ENCODE peak calls at places on chromosomes 7 and 10, in four cellular contexts. One of them, this sample, is unnamed. For H3K4me1, the result is how much of the 10 kb centered on the place peaks cover.

GRCh38 chr7:12564996-12565764 is 5.3 kb upstream of the SCIN start:
- DNase-seq in H1: no peak
- DNase-seq in K562: no peak
- DNase-seq in HCT116: no peak
- DNase-seq in this sample: no peak

GRCh38 chr10:14815681-14816080 is 22.2 kb downstream of the CDNF start:
- DNase-seq in K562: no peak
- DNase-seq in HCT116: no peak
- DNase-seq in H1: no peak
- DNase-seq in this sample: no peak

GRCh38 chr10:110459600-110459999 is 38.1 kb upstream of the DUSP5 start:
- DNase-seq in HCT116: no peak
- DNase-seq in K562: no peak
- DNase-seq in H1: no peak
- DNase-seq in this sample: no peak

GRCh38 chr7:159017210-159017609 is 127.5 kb downstream of the VIPR2 start:
- DNase-seq in K562: no peak
- DNase-seq in H1: no peak
- DNase-seq in HCT116: no peak
- DNase-seq in this sample: no peak

GRCh38 chr10:86733260-86733671 is 23.2 kb upstream of the BMPR1A start:
- DNase-seq in K562: no peak
- DNase-seq in H1: no peak
- DNase-seq in HCT116: no peak
- DNase-seq in this sample: no peak

GRCh38 chr10:45154481-45154880 is 153.8 kb downstream of the ZNF22 start:
- DNase-seq in H1: no peak
- DNase-seq in HCT116: no peak
- DNase-seq in K562: no peak
- DNase-seq in this sample: no peak

GRCh38 chr10:8042032-8042863 is 12.2 kb upstream of the GATA3 start:
- DNase-seq in HCT116: no peak
- DNase-seq in K562: no peak
- DNase-seq in H1: no peak
- DNase-seq in this sample: no peak

GRCh38 chr7:158487546-158488224 is 99.9 kb downstream of the PTPRN2 start:
- DNase-seq in K562: no peak
- DNase-seq in HCT116: no peak
- DNase-seq in H1: no peak
- DNase-seq in this sample: no peak

GRCh38 chr7:129367700-129368388 is 66.4 kb upstream of the STRIP2 start:
- DNase-seq in K562: peak
- DNase-seq in H1: peak
- DNase-seq in HCT116: peak
- DNase-seq in this sample: peak

GRCh38 chr7:157124655-157125054 is 14.1 kb upstream of the UBE3C start:
- DNase-seq in K562: peak
- DNase-seq in HCT116: no peak
- DNase-seq in H1: no peak
- DNase-seq in this sample: no peak

GRCh38 chr7:20798694-20799121 is 12.0 kb upstream of the SP8 start:
- DNase-seq in H1: no peak
- DNase-seq in HCT116: no peak
- DNase-seq in K562: no peak
- DNase-seq in this sample: no peak

GRCh38 chr7:95867309-95867708 is 95.0 kb downstream of the DYNC1I1 start:
- DNase-seq in HCT116: no peak
- DNase-seq in K562: no peak
- DNase-seq in H1: no peak
- DNase-seq in this sample: no peak

GRCh38 chr7:151495360-151495759 is 24.3 kb downstream of the RHEB start:
- DNase-seq in HCT116: no peak
- DNase-seq in H1: no peak
- DNase-seq in K562: no peak
- DNase-seq in this sample: no peak

GRCh38 chr10:126840736-126841135 is 64.5 kb upstream of the DOCK1 start:
- DNase-seq in H1: no peak
- DNase-seq in HCT116: no peak
- DNase-seq in K562: no peak
- DNase-seq in this sample: no peak

GRCh38 chr7:73707045-73707631 is 12.3 kb downstream of the STX1A start:
- DNase-seq in HCT116: peak
- DNase-seq in K562: no peak
- DNase-seq in H1: no peak
- DNase-seq in this sample: no peak

GRCh38 chr10:33117816-33118215 is 159.8 kb upstream of the ITGB1 start:
- DNase-seq in K562: no peak
- DNase-seq in H1: no peak
- DNase-seq in HCT116: no peak
- DNase-seq in this sample: no peak

GRCh38 chr7:90648834-90649233 is 52.7 kb downstream of the CDK14 start:
- DNase-seq in HCT116: no peak
- DNase-seq in K562: no peak
- DNase-seq in H1: no peak
- DNase-seq in this sample: no peak

GRCh38 chr10:110420401-110421193 is 77.1 kb upstream of the DUSP5 start:
- DNase-seq in K562: no peak
- DNase-seq in H1: no peak
- DNase-seq in HCT116: no peak
- DNase-seq in this sample: no peak

GRCh38 chr10:36802523-36803153 is 322.8 kb upstream of the ANKRD30A start:
- DNase-seq in H1: no peak
- DNase-seq in K562: no peak
- DNase-seq in HCT116: no peak
- DNase-seq in this sample: no peak

GRCh38 chr10:77715081-77715480 is 77.5 kb upstream of the KCNMA1 start:
- DNase-seq in H1: no peak
- DNase-seq in K562: peak
- DNase-seq in HCT116: peak
- DNase-seq in this sample: no peak

GRCh38 chr7:13551503-13551902 is 438.0 kb downstream of the ETV1 start:
- DNase-seq in HCT116: no peak
- DNase-seq in H1: no peak
- DNase-seq in K562: no peak
- DNase-seq in this sample: no peak

GRCh38 chr10:132979491-132980425 is 37.4 kb upstream of the CFAP46 start:
- DNase-seq in H1: no peak
- DNase-seq in K562: no peak
- DNase-seq in HCT116: no peak
- DNase-seq in this sample: no peak

GRCh38 chr10:132547421-132547861 is 9.9 kb downstream of the INPP5A start:
- DNase-seq in K562: no peak
- DNase-seq in H1: no peak
- DNase-seq in HCT116: no peak
- DNase-seq in this sample: no peak

GRCh38 chr7:106257752-106258151 is 27.0 kb downstream of the NAMPT start:
- DNase-seq in HCT116: no peak
- DNase-seq in K562: no peak
- DNase-seq in H1: no peak
- DNase-seq in this sample: no peak

GRCh38 chr7:151705744-151706567 is 171.0 kb downstream of the PRKAG2 start:
- DNase-seq in HCT116: peak
- DNase-seq in K562: peak
- DNase-seq in H1: no peak
- DNase-seq in this sample: no peak

GRCh38 chr7:67788689-67789088 is 792.1 kb downstream of the TYW1 start:
- DNase-seq in HCT116: no peak
- DNase-seq in K562: peak
- DNase-seq in H1: peak
- DNase-seq in this sample: no peak

GRCh38 chr10:118734477-118734876 is 20.3 kb downstream of the CACUL1 start:
- DNase-seq in K562: no peak
- DNase-seq in HCT116: no peak
- DNase-seq in H1: no peak
- DNase-seq in this sample: no peak
- H3K4me1 ChIP-seq in K562: under half
- H3K4me1 ChIP-seq in HCT116: under half
- H3K4me1 ChIP-seq in H1: under half
- H3K4me1 ChIP-seq in this sample: under half

GRCh38 chr10:91493313-91493712 is 83.2 kb downstream of the HECTD2 start:
- DNase-seq in K562: no peak
- DNase-seq in H1: no peak
- DNase-seq in HCT116: peak
- DNase-seq in this sample: no peak
- TF ChIP-seq ZNF274 in K562: no peak
- TF ChIP-seq ZNF274 in H1: no peak
- TF ChIP-seq ZNF274 in HCT116: no peak
- TF ChIP-seq ZNF274 in this sample: no peak

GRCh38 chr10:102630663-102631062 is 13.6 kb upstream of the TRIM8 start:
- DNase-seq in HCT116: no peak
- DNase-seq in K562: no peak
- DNase-seq in H1: no peak
- DNase-seq in this sample: no peak

GRCh38 chr10:102627446-102628293 is 16.6 kb upstream of the TRIM8 start:
- DNase-seq in H1: peak
- DNase-seq in HCT116: no peak
- DNase-seq in K562: no peak
- DNase-seq in this sample: peak

GRCh38 chr10:102627141-102627445 is 17.2 kb upstream of the TRIM8 start:
- DNase-seq in K562: no peak
- DNase-seq in HCT116: no peak
- DNase-seq in H1: no peak
- DNase-seq in this sample: no peak

GRCh38 chr10:102629661-102630614 is 14.3 kb upstream of the TRIM8 start:
- DNase-seq in H1: peak
- DNase-seq in K562: no peak
- DNase-seq in HCT116: no peak
- DNase-seq in this sample: peak

DNA sequence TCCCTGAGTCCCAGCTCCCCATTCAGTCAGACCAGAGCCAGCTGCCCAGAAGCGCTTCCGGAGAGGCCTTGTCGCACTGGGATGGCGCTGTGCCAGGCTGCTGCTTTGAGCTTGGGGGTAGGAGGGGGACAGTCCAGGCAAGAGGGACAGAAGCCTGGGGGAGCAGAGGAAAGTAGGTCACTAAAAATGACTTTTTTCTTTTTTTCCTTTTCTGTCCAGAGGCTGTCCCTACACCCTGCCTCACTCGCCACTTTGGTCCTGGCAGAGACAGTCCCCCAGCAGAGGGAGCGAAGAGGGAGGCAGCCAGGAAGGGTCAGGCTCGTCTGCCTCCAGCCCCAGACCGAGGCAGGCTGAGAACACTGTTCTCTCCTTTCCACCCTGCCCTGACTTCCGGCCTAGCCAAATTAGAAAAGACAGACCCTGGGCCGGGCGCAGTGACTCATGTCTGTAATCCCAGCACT is 15.8 kb upstream of the TRIM8 start:
- DNase-seq in K562: no peak
- DNase-seq in HCT116: no peak
- DNase-seq in H1: no peak
- DNase-seq in this sample: no peak
- H3K4me1 ChIP-seq in K562: under half
- H3K4me1 ChIP-seq in HCT116: half or more
- H3K4me1 ChIP-seq in H1: half or more
- H3K4me1 ChIP-seq in this sample: under half

GRCh38 chr7:138753611-138754010 is 44.2 kb upstream of the TMEM213 start:
- DNase-seq in H1: no peak
- DNase-seq in HCT116: no peak
- DNase-seq in K562: no peak
- DNase-seq in this sample: no peak

GRCh38 chr7:138752568-138753518 is 45.0 kb upstream of the TMEM213 start:
- DNase-seq in HCT116: peak
- DNase-seq in H1: no peak
- DNase-seq in K562: no peak
- DNase-seq in this sample: no peak

GRCh38 chr7:138755331-138755747 is 42.5 kb upstream of the TMEM213 start:
- DNase-seq in HCT116: no peak
- DNase-seq in H1: no peak
- DNase-seq in K562: no peak
- DNase-seq in this sample: no peak

GRCh38 chr7:138756591-138757222 is 41.1 kb upstream of the TMEM213 start:
- DNase-seq in HCT116: no peak
- DNase-seq in K562: no peak
- DNase-seq in H1: no peak
- DNase-seq in this sample: no peak

DNA sequence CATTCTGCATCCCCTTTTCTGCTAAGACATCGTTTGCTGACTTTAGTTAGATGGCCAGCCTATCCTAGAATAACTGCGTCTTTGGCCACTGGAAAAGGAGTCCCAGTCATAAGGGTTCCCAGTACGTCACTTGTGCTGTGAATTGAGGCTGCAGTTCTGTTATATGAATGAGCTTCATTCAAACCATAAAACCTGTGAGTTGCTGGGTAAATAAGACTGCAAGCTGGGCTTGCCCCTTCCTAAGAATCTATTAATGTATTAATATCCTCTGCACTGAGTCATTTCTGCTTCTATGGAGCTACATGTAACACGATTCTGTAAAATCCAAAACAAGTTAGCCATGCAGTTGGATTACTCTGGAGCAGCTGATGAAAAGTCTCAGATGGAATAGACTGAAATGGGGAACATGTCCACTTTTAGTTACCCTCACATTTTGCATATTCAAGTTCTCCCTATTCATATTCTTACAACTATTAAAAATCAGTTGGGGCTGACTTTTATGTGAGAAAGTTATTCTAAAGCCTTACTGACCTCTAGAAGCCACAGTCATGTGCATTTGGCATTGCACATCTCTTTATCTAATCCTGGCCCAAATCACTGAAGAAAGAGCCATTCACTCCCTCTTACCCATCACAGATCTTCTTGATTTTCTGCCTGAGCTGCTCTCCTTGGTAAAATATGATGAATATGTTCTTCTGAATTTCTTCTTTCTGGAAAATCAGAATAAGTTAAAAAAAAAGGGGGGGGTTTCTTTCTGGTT is 41.8 kb upstream of the TMEM213 start:
- DNase-seq in K562: no peak
- DNase-seq in H1: no peak
- DNase-seq in HCT116: no peak
- DNase-seq in this sample: no peak
- TF ChIP-seq ZNF274 in K562: no peak
- TF ChIP-seq ZNF274 in H1: no peak
- TF ChIP-seq ZNF274 in HCT116: no peak
- TF ChIP-seq ZNF274 in this sample: no peak

GRCh38 chr7:80635998-80636397 is 2.4 kb upstream of the CD36 start:
- DNase-seq in H1: no peak
- DNase-seq in HCT116: no peak
- DNase-seq in K562: no peak
- DNase-seq in this sample: no peak
- H3K4me1 ChIP-seq in H1: under half
- H3K4me1 ChIP-seq in HCT116: under half
- H3K4me1 ChIP-seq in K562: under half
- H3K4me1 ChIP-seq in this sample: under half